ENCODE peak calls at places on chromosomes 5 and 9, in four cellular contexts. One of them, this sample, is unnamed.

GRCh38 chr5:160263326-160263850 is 34.1 kb downstream of the FABP6 start:
- DNase-seq in ascending aorta: no peak
- DNase-seq in astrocyte of the cerebellum: no peak
- DNase-seq in colonic mucosa: no peak
- DNase-seq in this sample: no peak

GRCh38 chr5:88679638-88680037 is 203.3 kb downstream of the MEF2C start:
- DNase-seq in astrocyte of the cerebellum: no peak
- DNase-seq in ascending aorta: no peak
- DNase-seq in colonic mucosa: no peak
- DNase-seq in this sample: no peak

GRCh38 chr5:104793452-104794120 is 1231.0 kb upstream of the NUDT12 start:
- DNase-seq in astrocyte of the cerebellum: no peak
- DNase-seq in ascending aorta: no peak
- DNase-seq in colonic mucosa: peak; percentile 54
- DNase-seq in this sample: no peak

GRCh38 chr9:2662496-2662895 is 40.9 kb downstream of the VLDLR start:
- DNase-seq in colonic mucosa: no peak
- DNase-seq in ascending aorta: no peak
- DNase-seq in astrocyte of the cerebellum: no peak
- DNase-seq in this sample: no peak

GRCh38 chr9:70043285-70043684 is 363 bp upstream of the MAMDC2 start:
- DNase-seq in astrocyte of the cerebellum: no peak
- DNase-seq in colonic mucosa: no peak
- DNase-seq in ascending aorta: no peak
- DNase-seq in this sample: no peak

GRCh38 chr5:95620030-95620869 is at the start of gene GPR150:
- DNase-seq in colonic mucosa: peak; percentile 58
- DNase-seq in ascending aorta: peak; percentile 74
- DNase-seq in astrocyte of the cerebellum: no peak
- DNase-seq in this sample: peak; percentile 24

GRCh38 chr9:127065592-127065991 is 56.8 kb downstream of the ANGPTL2 start:
- DNase-seq in colonic mucosa: no peak
- DNase-seq in astrocyte of the cerebellum: peak; percentile 11
- DNase-seq in ascending aorta: no peak
- DNase-seq in this sample: no peak

GRCh38 chr5:137478043-137478442 is 21.1 kb downstream of the SPOCK1 start:
- DNase-seq in ascending aorta: no peak
- DNase-seq in astrocyte of the cerebellum: no peak
- DNase-seq in colonic mucosa: no peak
- DNase-seq in this sample: no peak

GRCh38 chr9:6669881-6670280 is 24.4 kb upstream of the GLDC start:
- DNase-seq in colonic mucosa: no peak
- DNase-seq in astrocyte of the cerebellum: no peak
- DNase-seq in ascending aorta: no peak
- DNase-seq in this sample: no peak

GRCh38 chr5:170135796-170136490 is 30.2 kb downstream of the FOXI1 start:
- DNase-seq in ascending aorta: no peak
- DNase-seq in colonic mucosa: no peak
- DNase-seq in astrocyte of the cerebellum: no peak
- DNase-seq in this sample: no peak

GRCh38 chr9:96150324-96151023 is 151.5 kb downstream of the HSD17B3 start:
- DNase-seq in astrocyte of the cerebellum: no peak
- DNase-seq in ascending aorta: no peak
- DNase-seq in colonic mucosa: no peak
- DNase-seq in this sample: no peak

GRCh38 chr5:157076558-157076957 is 17.6 kb upstream of the HAVCR1 start:
- DNase-seq in ascending aorta: no peak
- DNase-seq in colonic mucosa: no peak
- DNase-seq in astrocyte of the cerebellum: peak; percentile 15
- DNase-seq in this sample: no peak

GRCh38 chr9:89814340-89815040 is 209.7 kb downstream of the GADD45G start:
- DNase-seq in astrocyte of the cerebellum: no peak
- DNase-seq in colonic mucosa: no peak
- DNase-seq in ascending aorta: peak; percentile 62
- DNase-seq in this sample: peak; percentile 38

GRCh38 chr9:122949696-122950095 is 8.9 kb downstream of the RABGAP1 start:
- DNase-seq in colonic mucosa: no peak
- DNase-seq in ascending aorta: no peak
- DNase-seq in astrocyte of the cerebellum: no peak
- DNase-seq in this sample: no peak

GRCh38 chr9:126988857-126989256 is 74.3 kb downstream of the RALGPS1 start:
- DNase-seq in colonic mucosa: no peak
- DNase-seq in ascending aorta: no peak
- DNase-seq in astrocyte of the cerebellum: no peak
- DNase-seq in this sample: no peak

GRCh38 chr5:177539411-177539810 is 15.0 kb downstream of the FAM193B start:
- DNase-seq in astrocyte of the cerebellum: no peak
- DNase-seq in colonic mucosa: no peak
- DNase-seq in ascending aorta: peak; percentile 77
- DNase-seq in this sample: no peak

GRCh38 chr9:89813482-89813881 is 208.7 kb downstream of the GADD45G start:
- DNase-seq in colonic mucosa: no peak
- DNase-seq in astrocyte of the cerebellum: no peak
- DNase-seq in ascending aorta: peak; percentile 19
- DNase-seq in this sample: no peak

GRCh38 chr5:96616801-96617200 is 45.4 kb upstream of the CAST start:
- DNase-seq in astrocyte of the cerebellum: no peak
- DNase-seq in ascending aorta: no peak
- DNase-seq in colonic mucosa: peak; percentile 51
- DNase-seq in this sample: no peak

GRCh38 chr9:83569326-83569725 is 31.1 kb upstream of the FRMD3 start:
- DNase-seq in ascending aorta: no peak
- DNase-seq in astrocyte of the cerebellum: no peak
- DNase-seq in colonic mucosa: no peak
- DNase-seq in this sample: no peak

GRCh38 chr5:52657231-52657645 is 130.5 kb upstream of the ITGA1 start:
- DNase-seq in colonic mucosa: no peak
- DNase-seq in astrocyte of the cerebellum: peak; percentile 48
- DNase-seq in ascending aorta: no peak
- DNase-seq in this sample: no peak

GRCh38 chr9:95506438-95506691 is 10.4 kb downstream of the PTCH1 start:
- DNase-seq in colonic mucosa: peak; percentile 45
- DNase-seq in ascending aorta: peak; percentile 66
- DNase-seq in astrocyte of the cerebellum: no peak
- DNase-seq in this sample: no peak

GRCh38 chr5:50967388-50968039 is 301.1 kb downstream of the PARP8 start:
- DNase-seq in ascending aorta: no peak
- DNase-seq in astrocyte of the cerebellum: no peak
- DNase-seq in colonic mucosa: peak; percentile 32
- DNase-seq in this sample: no peak

GRCh38 chr5:139104577-139105271 is 93.4 kb downstream of the SIL1 start:
- DNase-seq in ascending aorta: peak; percentile 92
- DNase-seq in astrocyte of the cerebellum: peak; percentile 88
- DNase-seq in colonic mucosa: peak; percentile 40
- DNase-seq in this sample: no peak

GRCh38 chr5:125316913-125317545 is 570.6 kb upstream of the ZNF608 start:
- DNase-seq in ascending aorta: no peak
- DNase-seq in colonic mucosa: no peak
- DNase-seq in astrocyte of the cerebellum: no peak
- DNase-seq in this sample: no peak

GRCh38 chr9:121861501-121862180 is 210.2 kb downstream of the DAB2IP start:
- DNase-seq in astrocyte of the cerebellum: no peak
- DNase-seq in colonic mucosa: peak; percentile 36
- DNase-seq in ascending aorta: no peak
- DNase-seq in this sample: no peak

GRCh38 chr9:105296889-105297288 is 52.4 kb downstream of the SLC44A1 start:
- DNase-seq in astrocyte of the cerebellum: peak; percentile 67
- DNase-seq in colonic mucosa: no peak
- DNase-seq in ascending aorta: no peak
- DNase-seq in this sample: no peak

GRCh38 chr9:6054280-6055099 is 39.1 kb upstream of the RANBP6 start:
- DNase-seq in astrocyte of the cerebellum: peak; percentile 68
- DNase-seq in colonic mucosa: peak; percentile 63
- DNase-seq in ascending aorta: peak; percentile 71
- DNase-seq in this sample: peak; percentile 68

GRCh38 chr9:16337322-16338029 is 533.0 kb downstream of the BNC2 start:
- DNase-seq in ascending aorta: no peak
- DNase-seq in colonic mucosa: no peak
- DNase-seq in astrocyte of the cerebellum: peak; percentile 68
- DNase-seq in this sample: no peak

GRCh38 chr9:124342946-124343485 is 72.2 kb downstream of the PSMB7 start:
- DNase-seq in astrocyte of the cerebellum: peak; percentile 73
- DNase-seq in ascending aorta: peak; percentile 91
- DNase-seq in colonic mucosa: peak; percentile 45
- DNase-seq in this sample: no peak

GRCh38 chr5:172336666-172337310 is 53.2 kb upstream of the UBTD2 start:
- DNase-seq in colonic mucosa: no peak
- DNase-seq in astrocyte of the cerebellum: no peak
- DNase-seq in ascending aorta: no peak
- DNase-seq in this sample: no peak

GRCh38 chr9:133375116-133375723 is 640 bp downstream of the SURF4 start:
- DNase-seq in ascending aorta: no peak
- DNase-seq in colonic mucosa: peak; percentile 73
- DNase-seq in astrocyte of the cerebellum: no peak
- DNase-seq in this sample: peak; percentile 67

GRCh38 chr5:142904421-142904820 is 134.2 kb downstream of the ARHGAP26 start:
- DNase-seq in astrocyte of the cerebellum: no peak
- DNase-seq in ascending aorta: no peak
- DNase-seq in colonic mucosa: no peak
- DNase-seq in this sample: no peak

GRCh38 chr9:34276772-34277171 is 52.3 kb downstream of the KIF24 start:
- DNase-seq in colonic mucosa: no peak
- DNase-seq in ascending aorta: no peak
- DNase-seq in astrocyte of the cerebellum: no peak
- DNase-seq in this sample: no peak

GRCh38 chr5:67875637-67876036 is 339.9 kb upstream of the PIK3R1 start:
- DNase-seq in astrocyte of the cerebellum: no peak
- DNase-seq in ascending aorta: no peak
- DNase-seq in colonic mucosa: no peak
- DNase-seq in this sample: no peak

GRCh38 chr9:36140086-36141084 is 3.9 kb downstream of the GLIPR2 start:
- DNase-seq in colonic mucosa: no peak
- DNase-seq in ascending aorta: peak; percentile 53
- DNase-seq in astrocyte of the cerebellum: no peak
- DNase-seq in this sample: no peak

GRCh38 chr9:36566813-36567217 is 5.9 kb upstream of the MELK start:
- DNase-seq in ascending aorta: peak; percentile 85
- DNase-seq in astrocyte of the cerebellum: no peak
- DNase-seq in colonic mucosa: no peak
- DNase-seq in this sample: no peak

GRCh38 chr9:120534266-120534665 is 45.7 kb downstream of the CDK5RAP2 start:
- DNase-seq in colonic mucosa: no peak
- DNase-seq in astrocyte of the cerebellum: no peak
- DNase-seq in ascending aorta: no peak
- DNase-seq in this sample: no peak

GRCh38 chr5:169004551-169004950 is 296.4 kb downstream of the SLIT3 start:
- DNase-seq in colonic mucosa: no peak
- DNase-seq in ascending aorta: no peak
- DNase-seq in astrocyte of the cerebellum: peak; percentile 8
- DNase-seq in this sample: no peak

GRCh38 chr5:67347821-67348220 is 151.2 kb upstream of the CD180 start:
- DNase-seq in colonic mucosa: no peak
- DNase-seq in astrocyte of the cerebellum: no peak
- DNase-seq in ascending aorta: no peak
- DNase-seq in this sample: no peak

DNA sequence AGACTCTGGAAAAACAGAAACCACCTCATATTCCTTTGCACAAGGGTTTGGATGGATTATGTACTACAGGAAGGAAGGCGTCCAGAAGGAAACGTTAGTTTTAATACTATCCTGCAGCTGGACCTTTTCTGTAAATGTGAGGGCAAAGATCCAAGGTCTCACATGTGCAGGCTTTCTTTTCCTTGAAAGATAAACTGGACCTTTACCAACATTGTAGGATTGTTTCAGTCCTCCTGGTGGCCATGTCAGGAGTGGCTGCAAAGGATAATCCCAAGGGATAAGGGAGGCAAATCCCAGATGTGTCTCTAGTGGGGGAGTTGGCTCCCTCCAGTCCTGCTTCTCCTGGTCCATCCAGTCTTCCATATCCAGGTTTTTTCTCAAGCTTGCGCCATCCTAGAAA is 397.5 kb downstream of the HTR1A start:
- DNase-seq in colonic mucosa: no peak
- DNase-seq in ascending aorta: no peak
- DNase-seq in astrocyte of the cerebellum: no peak
- DNase-seq in this sample: no peak
- TF ChIP-seq CTCF in colonic mucosa: no peak
- TF ChIP-seq CTCF in ascending aorta: no peak
- TF ChIP-seq CTCF in astrocyte of the cerebellum: no peak
- TF ChIP-seq CTCF in this sample: no peak

GRCh38 chr9:137097761-137098462 is 11.1 kb downstream of the MAN1B1 start:
- DNase-seq in ascending aorta: no peak
- DNase-seq in colonic mucosa: no peak
- DNase-seq in astrocyte of the cerebellum: no peak
- DNase-seq in this sample: no peak

GRCh38 chr9:137099231-137099630 is 12.4 kb downstream of the MAN1B1 start:
- DNase-seq in ascending aorta: no peak
- DNase-seq in colonic mucosa: no peak
- DNase-seq in astrocyte of the cerebellum: no peak
- DNase-seq in this sample: no peak

GRCh38 chr9:137096785-137097546 is 10.2 kb downstream of the MAN1B1 start:
- DNase-seq in ascending aorta: no peak
- DNase-seq in astrocyte of the cerebellum: no peak
- DNase-seq in colonic mucosa: no peak
- DNase-seq in this sample: no peak

GRCh38 chr9:137095664-137096517 is 9.1 kb downstream of the MAN1B1 start:
- DNase-seq in astrocyte of the cerebellum: no peak
- DNase-seq in ascending aorta: no peak
- DNase-seq in colonic mucosa: no peak
- DNase-seq in this sample: no peak
- TF ChIP-seq CTCF in astrocyte of the cerebellum: no peak
- TF ChIP-seq CTCF in ascending aorta: no peak
- TF ChIP-seq CTCF in colonic mucosa: no peak
- TF ChIP-seq CTCF in this sample: no peak

DNA sequence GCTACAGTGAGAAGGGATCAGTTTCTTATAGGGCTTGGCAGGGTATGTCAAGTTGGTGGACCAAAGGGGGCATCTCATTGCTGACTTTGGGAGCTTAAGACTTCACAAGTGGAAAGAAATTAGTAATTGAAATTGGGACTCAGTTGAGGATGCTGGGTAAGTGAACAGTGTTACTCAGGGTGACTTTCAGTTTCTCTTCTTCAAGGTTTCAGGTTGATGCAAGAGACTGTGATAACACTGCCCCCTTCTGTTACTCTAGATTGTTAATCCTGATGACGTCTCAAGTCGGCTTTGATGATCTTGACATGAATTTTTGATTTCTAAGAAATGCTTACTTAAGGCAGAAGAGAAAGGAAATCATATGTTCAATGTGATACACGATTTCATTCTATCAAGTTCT is 21.3 kb downstream of the KCTD16 start:
- DNase-seq in colonic mucosa: no peak
- DNase-seq in astrocyte of the cerebellum: no peak
- DNase-seq in ascending aorta: no peak
- DNase-seq in this sample: no peak
- TF ChIP-seq CTCF in colonic mucosa: peak; percentile 26
- TF ChIP-seq CTCF in astrocyte of the cerebellum: peak; percentile 40
- TF ChIP-seq CTCF in ascending aorta: peak; percentile 19
- TF ChIP-seq CTCF in this sample: no peak

GRCh38 chr5:116557669-116558271 is 16.9 kb downstream of the SEMA6A start:
- DNase-seq in ascending aorta: no peak
- DNase-seq in colonic mucosa: no peak
- DNase-seq in astrocyte of the cerebellum: no peak
- DNase-seq in this sample: no peak
- TF ChIP-seq CTCF in ascending aorta: peak; percentile 47
- TF ChIP-seq CTCF in colonic mucosa: peak; percentile 55
- TF ChIP-seq CTCF in astrocyte of the cerebellum: peak; percentile 74
- TF ChIP-seq CTCF in this sample: peak; percentile 36